ENCODE peak calls at places on chromosome 16, in eight cellular contexts. Y, M, J, V, I, F, A and D are unnamed samples.

GRCh38 chr16:67548265-67549126 is 13.8 kb upstream of the CTCF start:
- DNase-seq in Y (no peak), M (no peak), J (peak; percentile 35), V (no peak), I (no peak), F (no peak), A (no peak), D (no peak)

GRCh38 chr16:165218-165538 is 600 bp upstream of the HBM start:
- DNase-seq in Y (no peak), M (no peak), J (peak; percentile 89), V (no peak), I (no peak), F (no peak), A (no peak), D (no peak)

GRCh38 chr16:89324056-89325010 is 106.8 kb downstream of the ZNF778 start:
- DNase-seq in Y (peak; percentile 87), M (no peak), J (no peak), V (no peak), I (peak; percentile 88), F (no peak), A (peak; percentile 71), D (no peak)

GRCh38 chr16:53509906-53510703 is 7.1 kb upstream of the AKTIP start:
- DNase-seq in Y (peak; percentile 79), M (peak; percentile 16), J (peak; percentile 83), V (peak; percentile 34), I (peak; percentile 49), F (peak; percentile 11), A (no peak), D (peak; percentile 7)

GRCh38 chr16:6645758-6646423 is 686.8 kb upstream of the RBFOX1 start:
- DNase-seq in Y (no peak), M (no peak), J (no peak), V (no peak), I (no peak), F (no peak), A (no peak), D (no peak)

GRCh38 chr16:19517424-19518089 is 4.3 kb downstream of the GDE1 start:
- DNase-seq in Y (peak; percentile 46), M (no peak), J (no peak), V (no peak), I (peak; percentile 28), F (no peak), A (no peak), D (peak; percentile 10)

GRCh38 chr16:2675714-2676113 is 6.6 kb upstream of the KCTD5 start:
- DNase-seq in Y (peak; percentile 21), M (no peak), J (no peak), V (no peak), I (peak; percentile 85), F (no peak), A (no peak), D (no peak)

GRCh38 chr16:4003166-4003565 is 113.1 kb downstream of the ADCY9 start:
- DNase-seq in Y (no peak), M (no peak), J (no peak), V (no peak), I (no peak), F (no peak), A (no peak), D (no peak)

GRCh38 chr16:17266606-17267313 is 204.0 kb downstream of the XYLT1 start:
- DNase-seq in Y (no peak), M (no peak), J (peak; percentile 28), V (no peak), I (no peak), F (no peak), A (no peak), D (no peak)

GRCh38 chr16:89442990-89443726 is 47.2 kb downstream of the ANKRD11 start:
- DNase-seq in Y (peak; percentile 79), M (no peak), J (peak; percentile 46), V (no peak), I (no peak), F (no peak), A (no peak), D (no peak)

GRCh38 chr16:12459993-12460392 is 343.7 kb downstream of the CPPED1 start:
- DNase-seq in Y (no peak), M (no peak), J (no peak), V (no peak), I (no peak), F (no peak), A (no peak), D (no peak)

GRCh38 chr16:57084996-57085395 is 7.4 kb upstream of the CPNE2 start:
- DNase-seq in Y (no peak), M (no peak), J (no peak), V (no peak), I (no peak), F (no peak), A (no peak), D (no peak)

GRCh38 chr16:12553191-12553590 is 250.5 kb downstream of the CPPED1 start:
- DNase-seq in Y (no peak), M (no peak), J (no peak), V (no peak), I (no peak), F (no peak), A (no peak), D (no peak)